ENCODE peak calls at places on chromosomes 11 and 22, in five cellular contexts. W, M, N, P and F are unnamed samples.

GRCh38 chr22:46378499-46379300 is 43.2 kb downstream of the TRMU start:
- DNase-seq in W (no peak), M (no peak), N (no peak), P (no peak), F (no peak)

GRCh38 chr22:19448076-19448607 is 631 bp upstream of the C22orf39 start:
- DNase-seq in W (peak), M (peak), N (no peak), P (peak), F (peak)

GRCh38 chr11:63834532-63835155 is 4.3 kb upstream of the MARK2 start:
- DNase-seq in W (no peak), M (no peak), N (no peak), P (no peak), F (no peak)

GRCh38 chr11:29333993-29334780 is 682.6 kb downstream of the KCNA4 start:
- DNase-seq in W (peak), M (peak), N (no peak), P (no peak), F (peak)

GRCh38 chr11:95248666-95249467 is 17.9 kb upstream of the SESN3 start:
- DNase-seq in W (no peak), M (peak), N (no peak), P (no peak), F (no peak)

GRCh38 chr11:68266121-68266891 is 5.5 kb downstream of the C11orf24 start:
- DNase-seq in W (no peak), M (no peak), N (no peak), P (no peak), F (no peak)

GRCh38 chr22:25485626-25486545 is 78.6 kb upstream of the GRK3 start:
- DNase-seq in W (no peak), M (no peak), N (no peak), P (no peak), F (no peak)

GRCh38 chr22:50305658-50306566 is 1.5 kb downstream of the PLXNB2 start:
- DNase-seq in W (peak), M (peak), N (no peak), P (peak), F (peak)

GRCh38 chr22:49900441-49901230 is 17.6 kb downstream of the ALG12 start:
- DNase-seq in W (no peak), M (no peak), N (no peak), P (no peak), F (no peak)

GRCh38 chr22:18994780-18995711 is 59.0 kb upstream of the PRODH start:
- DNase-seq in W (no peak), M (peak), N (no peak), P (no peak), F (peak)

GRCh38 chr11:47714554-47715081 is 551 bp downstream of the AGBL2 start:
- DNase-seq in W (peak), M (peak), N (no peak), P (peak), F (peak)

DNA sequence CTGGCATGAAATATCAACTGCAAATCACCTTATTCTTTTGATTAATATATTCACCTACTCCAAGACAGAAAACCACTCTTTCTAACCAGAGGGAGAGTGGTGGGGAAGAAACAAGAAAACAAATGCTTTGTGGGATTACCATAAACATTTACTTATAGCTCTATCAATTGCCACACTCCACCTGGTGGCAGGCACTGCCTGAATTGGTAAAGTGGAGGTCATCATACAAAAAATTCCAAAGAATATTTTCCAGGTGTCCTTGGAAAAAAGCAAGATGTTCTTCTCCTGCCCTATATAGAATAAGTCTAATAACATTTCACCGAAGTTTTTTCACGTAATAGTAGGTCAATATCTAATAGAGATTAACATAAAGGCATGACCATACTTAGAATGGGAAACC is 45.3 kb downstream of the PHF21A start:
- DNase-seq in W (peak), M (no peak), N (no peak), P (no peak), F (no peak)
- TF ChIP-seq CTCF in W (peak), M (peak), N (peak), P (no peak), F (no peak)

GRCh38 chr11:60767388-60767811 is 10.7 kb downstream of the MS4A15 start:
- DNase-seq in W (no peak), M (peak), N (no peak), P (no peak), F (no peak)
- TF ChIP-seq CTCF in W (no peak), M (peak), N (peak), P (no peak), F (peak)

DNA sequence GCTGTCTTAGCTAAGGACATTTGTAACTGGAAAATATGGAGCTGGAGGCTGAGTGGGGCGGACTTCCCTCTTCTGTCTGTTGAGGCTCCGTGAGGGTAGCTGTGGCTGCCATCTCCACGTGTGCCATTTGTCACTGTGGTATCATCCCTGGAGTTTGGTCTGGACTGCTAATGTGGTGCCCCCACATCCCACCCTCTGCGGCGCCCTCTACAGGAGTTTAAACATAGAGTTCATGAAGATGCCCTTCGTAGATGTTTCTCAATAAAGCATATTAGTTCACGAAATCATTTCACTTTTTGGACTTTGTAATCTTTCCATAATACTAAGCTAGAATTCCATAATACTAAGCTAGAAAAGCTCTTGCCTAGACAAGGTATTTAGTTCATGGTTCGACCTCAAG is 52.4 kb downstream of the TECTA start:
- DNase-seq in W (no peak), M (peak), N (no peak), P (no peak), F (no peak)
- TF ChIP-seq CTCF in W (no peak), M (peak), N (no peak), P (no peak), F (no peak)

DNA sequence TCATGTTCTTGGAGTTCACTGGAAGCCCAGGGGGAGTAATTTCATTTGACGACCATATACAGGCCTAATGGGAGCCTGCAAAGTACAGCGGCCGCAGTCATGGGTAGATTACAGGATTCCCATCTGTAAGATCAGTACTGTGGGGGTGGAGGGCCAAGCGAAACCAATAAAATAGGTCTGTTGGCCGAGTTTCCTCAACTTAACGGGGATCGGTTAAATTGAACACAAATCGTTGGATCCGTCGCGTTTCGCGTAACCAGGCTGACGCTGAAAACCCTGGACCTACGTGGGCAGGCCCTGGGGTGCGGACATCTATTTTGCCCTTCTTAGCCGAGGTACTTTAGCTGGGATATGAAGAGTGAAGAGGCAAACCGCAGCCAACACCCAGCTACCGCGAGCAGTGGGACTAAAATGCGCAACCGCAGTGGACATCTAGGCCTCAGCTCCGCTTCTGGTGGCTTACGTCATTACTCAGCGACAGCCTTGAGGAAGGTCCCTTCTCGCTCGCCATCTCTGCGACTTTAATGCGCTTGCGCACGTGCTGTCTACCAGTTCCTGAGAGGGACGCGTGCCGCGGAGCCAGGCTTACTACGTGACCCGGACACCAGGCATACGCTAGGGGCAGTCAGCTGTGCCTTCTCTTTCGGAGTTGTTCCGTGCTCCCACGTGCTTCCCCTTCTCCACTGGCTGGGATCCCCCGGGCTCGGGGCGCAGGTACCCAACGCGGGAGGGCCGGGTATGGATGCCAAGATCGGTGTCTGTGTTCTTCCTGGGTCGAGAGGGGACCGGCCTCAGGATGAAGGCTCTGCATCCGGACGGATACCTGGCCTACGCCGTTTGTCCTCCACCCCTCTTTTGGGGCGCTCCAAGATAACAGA is at the start of gene NAT10:
- DNase-seq in W (peak), M (peak), N (peak), P (peak), F (peak)
- TF ChIP-seq CTCF in W (peak), M (peak), N (peak), P (no peak), F (no peak)

DNA sequence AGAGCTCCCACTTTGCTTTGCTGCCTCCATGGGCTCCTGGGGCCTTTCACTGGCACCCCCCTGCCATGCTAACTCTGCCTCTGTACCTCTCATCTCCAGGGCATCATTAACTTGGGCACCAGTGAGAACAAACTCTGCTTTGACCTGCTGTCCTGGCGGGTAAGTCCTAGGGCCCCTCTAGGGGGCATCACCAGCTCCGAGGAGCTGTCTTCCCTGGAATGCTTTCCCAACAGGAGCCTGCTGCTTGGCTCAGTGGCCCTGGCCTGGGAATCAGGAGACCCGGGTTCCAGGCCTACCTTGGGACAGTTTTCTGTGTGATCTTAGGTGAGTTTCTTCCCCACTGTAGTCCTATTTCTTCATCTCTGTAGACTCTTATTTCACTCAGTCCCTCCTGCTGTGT is 5.1 kb downstream of the ACCS start:
- DNase-seq in W (no peak), M (peak), N (no peak), P (no peak), F (no peak)
- TF ChIP-seq CTCF in W (no peak), M (peak), N (no peak), P (no peak), F (no peak)